ENCODE peak calls at places on chromosomes 2 and 18, in seven cellular contexts. One of them, this sample, is unnamed.

GRCh38 chr2:29293830-29294438 is 178.7 kb downstream of the CLIP4 start:
- DNase-seq in fibroblast of lung: peak
- DNase-seq in neuronal stem cell: peak
- DNase-seq in HCT116: peak
- DNase-seq in GM23248: peak
- DNase-seq in IMR-90: peak
- DNase-seq in astrocyte: no peak
- DNase-seq in this sample: peak

GRCh38 chr18:74368901-74369705 is 53.5 kb downstream of the C18orf63 start:
- DNase-seq in fibroblast of lung: no peak
- DNase-seq in neuronal stem cell: no peak
- DNase-seq in HCT116: no peak
- DNase-seq in GM23248: no peak
- DNase-seq in IMR-90: no peak
- DNase-seq in astrocyte: no peak
- DNase-seq in this sample: no peak

GRCh38 chr2:48589170-48589767 is 28.4 kb upstream of the GTF2A1L start:
- DNase-seq in fibroblast of lung: peak
- DNase-seq in neuronal stem cell: no peak
- DNase-seq in HCT116: peak
- DNase-seq in GM23248: peak
- DNase-seq in IMR-90: peak
- DNase-seq in astrocyte: peak
- DNase-seq in this sample: peak

GRCh38 chr2:227772932-227773331 is 27.2 kb downstream of the SCYGR8 start:
- DNase-seq in fibroblast of lung: no peak
- DNase-seq in neuronal stem cell: no peak
- DNase-seq in HCT116: no peak
- DNase-seq in GM23248: no peak
- DNase-seq in IMR-90: no peak
- DNase-seq in astrocyte: no peak
- DNase-seq in this sample: peak

GRCh38 chr2:120791961-120792295 is 56.3 kb downstream of the GLI2 start:
- DNase-seq in fibroblast of lung: peak
- DNase-seq in neuronal stem cell: no peak
- DNase-seq in HCT116: peak
- DNase-seq in GM23248: peak
- DNase-seq in IMR-90: peak
- DNase-seq in astrocyte: peak
- DNase-seq in this sample: no peak

GRCh38 chr2:49005261-49005660 is 149.1 kb downstream of the FSHR start:
- DNase-seq in fibroblast of lung: no peak
- DNase-seq in neuronal stem cell: no peak
- DNase-seq in HCT116: no peak
- DNase-seq in GM23248: no peak
- DNase-seq in IMR-90: no peak
- DNase-seq in astrocyte: no peak
- DNase-seq in this sample: no peak

GRCh38 chr2:105761931-105762515 is 17.3 kb downstream of the NCK2 start:
- DNase-seq in fibroblast of lung: peak
- DNase-seq in neuronal stem cell: peak
- DNase-seq in HCT116: no peak
- DNase-seq in GM23248: no peak
- DNase-seq in IMR-90: peak
- DNase-seq in astrocyte: peak
- DNase-seq in this sample: no peak

GRCh38 chr18:80106482-80107051 is 2.5 kb upstream of the ADNP2 start:
- DNase-seq in fibroblast of lung: no peak
- DNase-seq in neuronal stem cell: no peak
- DNase-seq in HCT116: no peak
- DNase-seq in GM23248: no peak
- DNase-seq in IMR-90: peak
- DNase-seq in astrocyte: no peak
- DNase-seq in this sample: no peak

GRCh38 chr2:239268549-239268948 is 132.3 kb downstream of the HDAC4 start:
- DNase-seq in fibroblast of lung: no peak
- DNase-seq in neuronal stem cell: no peak
- DNase-seq in HCT116: no peak
- DNase-seq in GM23248: no peak
- DNase-seq in IMR-90: no peak
- DNase-seq in astrocyte: no peak
- DNase-seq in this sample: no peak

GRCh38 chr2:30371772-30372373 is 75.2 kb upstream of the LCLAT1 start:
- DNase-seq in fibroblast of lung: no peak
- DNase-seq in neuronal stem cell: no peak
- DNase-seq in HCT116: no peak
- DNase-seq in GM23248: peak
- DNase-seq in IMR-90: no peak
- DNase-seq in astrocyte: no peak
- DNase-seq in this sample: no peak

GRCh38 chr2:30372836-30373235 is 74.2 kb upstream of the LCLAT1 start:
- DNase-seq in fibroblast of lung: peak
- DNase-seq in neuronal stem cell: no peak
- DNase-seq in HCT116: no peak
- DNase-seq in GM23248: no peak
- DNase-seq in IMR-90: no peak
- DNase-seq in astrocyte: peak
- DNase-seq in this sample: no peak

GRCh38 chr2:30375915-30376314 is 71.1 kb upstream of the LCLAT1 start:
- DNase-seq in fibroblast of lung: no peak
- DNase-seq in neuronal stem cell: no peak
- DNase-seq in HCT116: no peak
- DNase-seq in GM23248: no peak
- DNase-seq in IMR-90: no peak
- DNase-seq in astrocyte: no peak
- DNase-seq in this sample: no peak

GRCh38 chr2:30373881-30374302 is 73.2 kb upstream of the LCLAT1 start:
- DNase-seq in fibroblast of lung: peak
- DNase-seq in neuronal stem cell: no peak
- DNase-seq in HCT116: peak
- DNase-seq in GM23248: peak
- DNase-seq in IMR-90: peak
- DNase-seq in astrocyte: peak
- DNase-seq in this sample: no peak

GRCh38 chr2:30374380-30374779 is 72.7 kb upstream of the LCLAT1 start:
- DNase-seq in fibroblast of lung: no peak
- DNase-seq in neuronal stem cell: no peak
- DNase-seq in HCT116: no peak
- DNase-seq in GM23248: peak
- DNase-seq in IMR-90: no peak
- DNase-seq in astrocyte: no peak
- DNase-seq in this sample: no peak
- H3K9ac ChIP-seq in fibroblast of lung: no peak
- H3K9ac ChIP-seq in neuronal stem cell: no peak
- H3K9ac ChIP-seq in HCT116: no peak
- H3K9ac ChIP-seq in GM23248: peak
- H3K9ac ChIP-seq in IMR-90: peak
- H3K9ac ChIP-seq in astrocyte: peak
- H3K9ac ChIP-seq in this sample: no peak

DNA sequence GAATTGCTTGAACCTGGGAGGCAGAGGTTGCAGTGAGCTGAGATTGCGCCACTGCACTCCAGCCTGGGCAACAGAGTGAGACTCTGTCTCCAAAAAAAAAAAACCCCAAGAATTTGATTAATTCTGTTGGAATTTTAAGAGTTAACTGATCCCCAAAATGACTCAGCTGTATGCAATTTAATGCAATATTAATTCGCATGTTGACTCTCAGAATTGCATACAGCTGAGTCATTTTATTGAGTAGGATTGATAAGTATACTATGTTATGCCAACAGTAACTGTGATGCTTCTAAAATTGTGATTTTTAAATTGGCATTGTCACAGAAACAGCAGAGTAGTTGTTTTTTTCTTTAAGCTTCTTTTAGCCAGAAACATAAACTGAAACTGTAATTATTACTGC is 19.6 kb downstream of the MSH2 start:
- DNase-seq in fibroblast of lung: peak
- DNase-seq in neuronal stem cell: no peak
- DNase-seq in HCT116: no peak
- DNase-seq in GM23248: peak
- DNase-seq in IMR-90: peak
- DNase-seq in astrocyte: peak
- DNase-seq in this sample: no peak
- H3K9ac ChIP-seq in fibroblast of lung: no peak
- H3K9ac ChIP-seq in neuronal stem cell: no peak
- H3K9ac ChIP-seq in HCT116: no peak
- H3K9ac ChIP-seq in GM23248: no peak
- H3K9ac ChIP-seq in IMR-90: no peak
- H3K9ac ChIP-seq in astrocyte: no peak
- H3K9ac ChIP-seq in this sample: no peak

GRCh38 chr2:226756131-226756530 is 43.5 kb downstream of the IRS1 start:
- DNase-seq in fibroblast of lung: peak
- DNase-seq in neuronal stem cell: no peak
- DNase-seq in HCT116: peak
- DNase-seq in GM23248: peak
- DNase-seq in IMR-90: peak
- DNase-seq in astrocyte: peak
- DNase-seq in this sample: no peak
- H3K9ac ChIP-seq in fibroblast of lung: no peak
- H3K9ac ChIP-seq in neuronal stem cell: no peak
- H3K9ac ChIP-seq in HCT116: peak
- H3K9ac ChIP-seq in GM23248: no peak
- H3K9ac ChIP-seq in IMR-90: peak
- H3K9ac ChIP-seq in astrocyte: peak
- H3K9ac ChIP-seq in this sample: no peak

DNA sequence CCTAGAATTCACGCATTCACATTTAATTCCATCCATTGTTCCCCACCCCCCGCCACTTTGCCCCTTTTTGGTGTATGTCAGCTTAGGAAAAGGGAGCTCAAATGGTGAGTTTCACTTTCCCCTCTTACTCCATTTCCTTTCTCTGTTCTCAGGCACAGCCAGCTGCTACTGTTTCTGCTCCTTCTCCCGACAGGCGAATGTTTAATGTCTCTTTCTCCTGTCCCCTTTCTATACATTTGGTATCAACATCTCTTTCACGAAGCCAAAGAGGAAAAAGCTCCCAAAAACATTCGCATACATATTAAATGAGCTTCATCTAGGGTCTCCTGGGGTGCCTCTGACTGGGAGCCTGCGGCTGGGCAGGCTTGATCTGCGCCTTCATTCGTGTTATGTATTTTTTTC is 124.2 kb upstream of the SATB2 start:
- DNase-seq in fibroblast of lung: peak
- DNase-seq in neuronal stem cell: no peak
- DNase-seq in HCT116: no peak
- DNase-seq in GM23248: no peak
- DNase-seq in IMR-90: peak
- DNase-seq in astrocyte: no peak
- DNase-seq in this sample: no peak
- H3K9ac ChIP-seq in fibroblast of lung: no peak
- H3K9ac ChIP-seq in neuronal stem cell: no peak
- H3K9ac ChIP-seq in HCT116: no peak
- H3K9ac ChIP-seq in GM23248: no peak
- H3K9ac ChIP-seq in IMR-90: peak
- H3K9ac ChIP-seq in astrocyte: peak
- H3K9ac ChIP-seq in this sample: peak

DNA sequence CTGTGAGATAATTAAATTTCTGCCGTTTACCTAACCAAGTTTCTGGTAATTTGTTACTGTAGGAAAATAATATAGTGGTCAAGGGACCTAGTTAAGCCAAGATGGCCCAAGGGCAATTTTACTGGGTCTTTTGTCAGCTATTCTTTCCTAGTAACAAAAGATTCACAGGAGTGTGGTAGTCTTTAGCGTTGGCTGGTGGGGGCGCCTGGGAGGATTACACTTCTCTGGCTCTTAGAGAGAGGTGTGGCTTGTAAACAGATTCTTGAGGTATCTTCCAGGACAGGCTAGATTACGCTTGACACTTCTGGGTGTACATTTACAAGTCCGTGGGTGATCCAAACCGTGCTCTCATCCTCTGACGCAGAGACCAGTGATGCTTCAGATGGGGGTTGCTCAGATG is 3.3 kb upstream of the ACOXL start:
- DNase-seq in fibroblast of lung: no peak
- DNase-seq in neuronal stem cell: no peak
- DNase-seq in HCT116: no peak
- DNase-seq in GM23248: no peak
- DNase-seq in IMR-90: no peak
- DNase-seq in astrocyte: no peak
- DNase-seq in this sample: no peak
- H3K9ac ChIP-seq in fibroblast of lung: no peak
- H3K9ac ChIP-seq in neuronal stem cell: no peak
- H3K9ac ChIP-seq in HCT116: no peak
- H3K9ac ChIP-seq in GM23248: no peak
- H3K9ac ChIP-seq in IMR-90: no peak
- H3K9ac ChIP-seq in astrocyte: no peak
- H3K9ac ChIP-seq in this sample: no peak

GRCh38 chr18:23572570-23572969 is 13.7 kb downstream of the NPC1 start:
- DNase-seq in fibroblast of lung: no peak
- DNase-seq in neuronal stem cell: no peak
- DNase-seq in HCT116: no peak
- DNase-seq in GM23248: no peak
- DNase-seq in IMR-90: no peak
- DNase-seq in astrocyte: no peak
- DNase-seq in this sample: no peak

GRCh38 chr18:23575309-23575651 is 11.0 kb downstream of the NPC1 start:
- DNase-seq in fibroblast of lung: no peak
- DNase-seq in neuronal stem cell: no peak
- DNase-seq in HCT116: no peak
- DNase-seq in GM23248: no peak
- DNase-seq in IMR-90: no peak
- DNase-seq in astrocyte: no peak
- DNase-seq in this sample: no peak

GRCh38 chr18:23573020-23573419 is 13.3 kb downstream of the NPC1 start:
- DNase-seq in fibroblast of lung: no peak
- DNase-seq in neuronal stem cell: no peak
- DNase-seq in HCT116: no peak
- DNase-seq in GM23248: no peak
- DNase-seq in IMR-90: no peak
- DNase-seq in astrocyte: no peak
- DNase-seq in this sample: no peak

GRCh38 chr18:23573948-23574431 is 12.3 kb downstream of the NPC1 start:
- DNase-seq in fibroblast of lung: peak
- DNase-seq in neuronal stem cell: no peak
- DNase-seq in HCT116: no peak
- DNase-seq in GM23248: peak
- DNase-seq in IMR-90: peak
- DNase-seq in astrocyte: peak
- DNase-seq in this sample: no peak

DNA sequence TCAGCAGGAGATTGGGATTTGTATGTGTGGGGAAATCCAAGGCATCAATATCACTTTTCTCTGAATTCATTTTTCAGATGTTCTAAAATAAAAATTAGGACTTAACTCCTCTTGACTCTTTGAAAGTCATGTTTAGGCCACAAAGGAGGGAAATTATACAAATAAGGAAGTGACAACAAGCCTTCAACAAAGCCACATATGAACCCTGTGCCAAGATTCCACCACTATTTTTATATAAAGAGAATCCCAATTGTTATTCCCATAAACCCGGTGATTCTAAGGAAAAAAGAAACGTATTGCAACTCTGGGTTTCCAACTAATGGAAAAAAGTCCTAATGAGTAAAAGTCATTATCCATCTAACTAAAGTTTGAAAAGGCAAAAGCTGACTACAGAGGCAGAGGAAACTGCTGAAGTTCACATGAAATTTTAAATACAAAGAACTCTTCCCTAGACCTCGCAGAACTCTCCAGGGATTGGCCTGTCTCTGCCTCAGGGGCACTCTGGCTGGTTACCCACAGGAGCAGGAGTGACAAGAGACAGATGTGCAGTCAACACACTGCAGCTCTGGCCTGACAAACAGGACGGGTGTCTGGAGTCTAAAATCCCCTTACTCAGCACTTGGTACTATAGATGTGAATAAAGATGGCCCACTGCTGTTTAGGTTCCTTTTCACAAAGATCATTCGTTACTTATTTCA is 11.5 kb downstream of the NPC1 start:
- DNase-seq in fibroblast of lung: no peak
- DNase-seq in neuronal stem cell: no peak
- DNase-seq in HCT116: no peak
- DNase-seq in GM23248: no peak
- DNase-seq in IMR-90: no peak
- DNase-seq in astrocyte: no peak
- DNase-seq in this sample: no peak
- H3K9ac ChIP-seq in fibroblast of lung: no peak
- H3K9ac ChIP-seq in neuronal stem cell: no peak
- H3K9ac ChIP-seq in HCT116: no peak
- H3K9ac ChIP-seq in GM23248: no peak
- H3K9ac ChIP-seq in IMR-90: no peak
- H3K9ac ChIP-seq in astrocyte: no peak
- H3K9ac ChIP-seq in this sample: no peak